ENCODE peak calls at places on chromosomes 3 and 15, in eight cellular contexts. D is foreskin fibroblast, T is PC-3, G is hepatocyte, F is heart left ventricle, M is BJ, C is WERI-Rb-1, N is HCT116. L is an unnamed sample.
A peak's percentile ranks its signal among the peaks of the same experiment; 100 is the strongest.

GRCh38 chr3:120311863-120312794 is 27.1 kb upstream of the GPR156 start:
- DNase-seq in C (no peak), G (no peak), N (no peak), T (no peak), F (no peak), D (no peak), M (no peak), L (no peak)

GRCh38 chr15:57496946-57497944 is 94.5 kb upstream of the MYZAP start:
- DNase-seq in M (no peak), D (no peak), G (peak; percentile 68), F (no peak), T (peak; percentile 67), C (no peak), N (no peak), L (no peak)

GRCh38 chr15:84826369-84826823 is 9.2 kb downstream of the ALPK3 start:
- DNase-seq in M (no peak), T (peak; percentile 67), G (peak; percentile 44), D (no peak), N (peak; percentile 56), F (peak; percentile 38), C (peak; percentile 46), L (peak; percentile 52)

GRCh38 chr3:6542795-6543194 is 318.1 kb upstream of the GRM7 start:
- DNase-seq in N (no peak), C (no peak), F (no peak), D (no peak), G (no peak), M (no peak), T (no peak), L (no peak)

GRCh38 chr15:78065284-78065872 is 12.1 kb downstream of the TBC1D2B start:
- DNase-seq in T (peak; percentile 20), G (peak; percentile 83), C (no peak), M (peak; percentile 97), N (no peak), F (peak; percentile 42), D (peak; percentile 98), L (peak; percentile 90)

GRCh38 chr3:50269977-50270413 is 1.0 kb downstream of the SEMA3B start:
- DNase-seq in N (no peak), T (peak; percentile 79), M (no peak), F (no peak), C (no peak), D (peak; percentile 75), G (peak; percentile 51), L (peak; percentile 65)

GRCh38 chr3:37202035-37202434 is 27.7 kb upstream of the LRRFIP2 start:
- DNase-seq in N (no peak), F (no peak), D (no peak), M (no peak), G (no peak), C (no peak), T (no peak), L (no peak)

GRCh38 chr3:176785207-176785606 is 412.1 kb downstream of the TBL1XR1 start:
- DNase-seq in T (no peak), D (peak; percentile 4), M (no peak), G (no peak), N (no peak), C (no peak), F (no peak), L (no peak)

GRCh38 chr3:194367992-194368841 is 1.3 kb downstream of the LRRC15 start:
- DNase-seq in D (peak; percentile 91), F (no peak), M (peak; percentile 69), N (no peak), T (no peak), C (no peak), G (no peak), L (no peak)

GRCh38 chr3:171862993-171863521 is 19.9 kb downstream of the TMEM212 start:
- DNase-seq in T (no peak), F (no peak), C (no peak), D (peak; percentile 30), M (peak; percentile 39), N (no peak), G (no peak), L (no peak)

GRCh38 chr15:82184355-82184754 is 78.2 kb downstream of the EFL1 start:
- DNase-seq in D (no peak), G (no peak), N (no peak), C (no peak), F (no peak), T (no peak), M (no peak), L (no peak)

GRCh38 chr3:172276103-172276502 is 172.2 kb downstream of the GHSR start:
- DNase-seq in N (no peak), G (no peak), M (no peak), F (no peak), D (no peak), T (no peak), C (no peak), L (no peak)

GRCh38 chr3:126487151-126487771 is 11.6 kb upstream of the ZXDC start:
- DNase-seq in D (peak; percentile 19), G (no peak), N (no peak), T (peak; percentile 48), F (peak; percentile 30), M (no peak), C (no peak), L (peak; percentile 72)

GRCh38 chr15:37891754-37892368 is 42.6 kb upstream of the TMCO5A start:
- DNase-seq in F (no peak), D (peak; percentile 76), N (peak; percentile 38), M (no peak), T (peak; percentile 72), G (peak; percentile 75), C (peak; percentile 16), L (peak; percentile 48)

GRCh38 chr15:42547926-42548257 is 701 bp downstream of the LRRC57 start:
- DNase-seq in F (no peak), G (no peak), T (no peak), C (no peak), M (peak; percentile 7), D (no peak), N (no peak), L (no peak)

GRCh38 chr3:70224337-70224736 is 88.1 kb downstream of the MDFIC2 start:
- DNase-seq in T (no peak), N (no peak), C (no peak), M (no peak), D (no peak), G (no peak), F (no peak), L (no peak)

GRCh38 chr15:95609096-95609495 is 721.4 kb upstream of the NR2F2 start:
- DNase-seq in D (peak; percentile 58), C (no peak), F (no peak), G (no peak), N (no peak), T (peak; percentile 31), M (no peak), L (no peak)

GRCh38 chr15:90820481-90820880 is 47.9 kb upstream of the FURIN start:
- DNase-seq in F (no peak), N (no peak), T (no peak), D (no peak), G (no peak), M (no peak), C (no peak), L (no peak)

GRCh38 chr3:131356006-131356405 is 25.6 kb upstream of the NUDT16 start:
- DNase-seq in M (peak; percentile 49), G (no peak), C (no peak), F (no peak), N (no peak), T (peak; percentile 49), D (peak; percentile 93), L (peak; percentile 37)

GRCh38 chr3:42101048-42101447 is 9.9 kb downstream of the TRAK1 start:
- DNase-seq in C (no peak), G (no peak), T (peak; percentile 24), N (no peak), M (no peak), D (peak; percentile 90), F (peak; percentile 37), L (peak; percentile 77)

GRCh38 chr3:135970500-135971116 is 5.1 kb downstream of the PPP2R3A start:
- DNase-seq in N (no peak), M (no peak), G (no peak), C (no peak), D (peak; percentile 68), F (no peak), T (peak; percentile 58), L (peak; percentile 57)

GRCh38 chr3:57791245-57791644 is 35.1 kb downstream of the SLMAP start:
- DNase-seq in F (no peak), N (no peak), D (no peak), T (no peak), C (no peak), M (no peak), G (no peak), L (no peak)
- H3K4me3 ChIP-seq in F (no peak overlapping the region), N (no peak overlapping the region), D (no peak overlapping the region), T (no peak overlapping the region), C (no peak overlapping the region), M (no peak overlapping the region), G (no peak overlapping the region), L (no peak overlapping the region)

GRCh38 chr3:43540625-43541024 is 81.2 kb downstream of the ANO10 start:
- DNase-seq in T (no peak), F (no peak), M (peak; percentile 9), D (peak; percentile 52), C (no peak), N (no peak), G (no peak), L (peak; percentile 43)

GRCh38 chr3:43533009-43533408 is 88.8 kb downstream of the ANO10 start:
- DNase-seq in G (no peak), F (no peak), C (no peak), M (no peak), D (no peak), T (no peak), N (no peak), L (no peak)

GRCh38 chr3:43534676-43535075 is 87.1 kb downstream of the ANO10 start:
- DNase-seq in G (no peak), F (no peak), T (no peak), N (no peak), M (no peak), D (no peak), C (no peak), L (peak; percentile 69)

GRCh38 chr3:43539321-43539720 is 82.5 kb downstream of the ANO10 start:
- DNase-seq in C (no peak), N (no peak), D (no peak), F (no peak), M (no peak), G (no peak), T (no peak), L (no peak)

GRCh38 chr3:43537206-43537605 is 84.6 kb downstream of the ANO10 start:
- DNase-seq in G (no peak), M (no peak), T (no peak), N (no peak), D (no peak), C (peak; percentile 12), F (no peak), L (no peak)
- TF ChIP-seq CTCF in G (no peak), M (no peak), T (no peak), N (no peak), D (no peak), C (no peak), F (no peak), L (no peak)

DNA sequence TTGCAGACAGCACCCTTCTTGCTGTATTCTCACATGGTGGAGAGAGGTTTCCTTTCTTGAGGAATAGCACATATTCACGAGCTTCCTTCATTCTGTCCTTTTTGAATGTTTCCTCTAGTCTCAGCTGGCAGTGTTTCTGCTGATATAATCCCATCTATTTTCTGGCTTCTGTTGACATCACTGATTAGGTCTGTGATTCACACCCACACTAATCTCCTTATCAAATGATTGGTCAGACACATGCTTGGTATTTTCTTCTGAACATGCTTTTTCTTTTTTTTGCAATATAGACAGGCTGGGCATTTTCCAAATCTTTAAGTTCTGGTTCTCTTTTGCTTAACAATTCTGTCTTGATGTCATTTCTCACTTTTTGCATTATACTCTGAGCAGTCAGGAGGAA is 65.4 kb downstream of the OXSM start:
- DNase-seq in T (no peak), D (no peak), C (no peak), N (no peak), M (no peak), F (no peak), G (no peak), L (peak; percentile 12)
- H3K4me3 ChIP-seq in T (peak overlapping the region; percentile 60), D (no peak overlapping the region), C (no peak overlapping the region), N (no peak overlapping the region), M (no peak overlapping the region), F (no peak overlapping the region), G (no peak overlapping the region), L (no peak overlapping the region)

GRCh38 chr15:69502470-69503045 is 49.9 kb downstream of the RPLP1 start:
- DNase-seq in M (no peak), N (no peak), F (no peak), G (no peak), T (no peak), C (no peak), D (no peak), L (no peak)
- TF ChIP-seq CTCF in M (peak; percentile 21), N (peak; percentile 38), F (no peak), G (no peak), T (peak; percentile 46), C (peak; percentile 17), D (peak; percentile 19), L (no peak)